ENCODE peak calls at places on chromosomes 13 and 19, in four cellular contexts. One of them, this sample, is unnamed.

GRCh38 chr13:31504918-31505317 is 234.4 kb upstream of the RXFP2 start:
- DNase-seq in aorta: no peak
- DNase-seq in effector memory CD4-positive, alpha-beta T cell: no peak
- DNase-seq in breast epithelium: no peak
- DNase-seq in this sample: no peak

GRCh38 chr19:15129856-15130580 is 22.8 kb downstream of the SYDE1 start:
- DNase-seq in aorta: no peak
- DNase-seq in effector memory CD4-positive, alpha-beta T cell: no peak
- DNase-seq in breast epithelium: no peak
- DNase-seq in this sample: no peak

GRCh38 chr13:50672025-50672424 is 171.5 kb downstream of the DLEU7 start:
- DNase-seq in aorta: no peak
- DNase-seq in effector memory CD4-positive, alpha-beta T cell: no peak
- DNase-seq in breast epithelium: no peak
- DNase-seq in this sample: no peak

GRCh38 chr13:76667551-76667950 is 218.7 kb downstream of the KCTD12 start:
- DNase-seq in aorta: no peak
- DNase-seq in effector memory CD4-positive, alpha-beta T cell: no peak
- DNase-seq in breast epithelium: no peak
- DNase-seq in this sample: no peak

GRCh38 chr13:50156140-50156539 is 140.9 kb downstream of the KCNRG start:
- DNase-seq in aorta: no peak
- DNase-seq in effector memory CD4-positive, alpha-beta T cell: no peak
- DNase-seq in breast epithelium: no peak
- DNase-seq in this sample: no peak

GRCh38 chr19:18098891-18099622 is 1.5 kb downstream of the MAST3 start:
- DNase-seq in aorta: no peak
- DNase-seq in effector memory CD4-positive, alpha-beta T cell: peak
- DNase-seq in breast epithelium: no peak
- DNase-seq in this sample: no peak

GRCh38 chr13:38590796-38591507 is 95.9 kb upstream of the FREM2 start:
- DNase-seq in aorta: no peak
- DNase-seq in effector memory CD4-positive, alpha-beta T cell: no peak
- DNase-seq in breast epithelium: no peak
- DNase-seq in this sample: no peak

GRCh38 chr13:76971215-76971614 is 20.7 kb upstream of the CLN5 start:
- DNase-seq in aorta: no peak
- DNase-seq in effector memory CD4-positive, alpha-beta T cell: no peak
- DNase-seq in breast epithelium: no peak
- DNase-seq in this sample: no peak

GRCh38 chr13:81017525-81018152 is 676.7 kb upstream of the SPRY2 start:
- DNase-seq in aorta: no peak
- DNase-seq in effector memory CD4-positive, alpha-beta T cell: no peak
- DNase-seq in breast epithelium: no peak
- DNase-seq in this sample: no peak

GRCh38 chr19:37468961-37469777 is at the start of gene ZNF570:
- DNase-seq in aorta: peak
- DNase-seq in effector memory CD4-positive, alpha-beta T cell: peak
- DNase-seq in breast epithelium: peak
- DNase-seq in this sample: peak

GRCh38 chr13:63120883-63121282 is 1705.2 kb upstream of the PCDH20 start:
- DNase-seq in aorta: no peak
- DNase-seq in effector memory CD4-positive, alpha-beta T cell: no peak
- DNase-seq in breast epithelium: no peak
- DNase-seq in this sample: no peak

GRCh38 chr13:113122571-113123225 is at the start of gene F10:
- DNase-seq in aorta: peak
- DNase-seq in effector memory CD4-positive, alpha-beta T cell: no peak
- DNase-seq in breast epithelium: peak
- DNase-seq in this sample: peak

GRCh38 chr13:113813749-113814434 is 50.0 kb downstream of the GAS6 start:
- DNase-seq in aorta: no peak
- DNase-seq in effector memory CD4-positive, alpha-beta T cell: no peak
- DNase-seq in breast epithelium: no peak
- DNase-seq in this sample: no peak

GRCh38 chr19:53864308-53864836 is 3.3 kb upstream of the MYADM start:
- DNase-seq in aorta: no peak
- DNase-seq in effector memory CD4-positive, alpha-beta T cell: no peak
- DNase-seq in breast epithelium: no peak
- DNase-seq in this sample: no peak

GRCh38 chr13:23673354-23673753 is 103.1 kb downstream of the TNFRSF19 start:
- DNase-seq in aorta: no peak
- DNase-seq in effector memory CD4-positive, alpha-beta T cell: no peak
- DNase-seq in breast epithelium: no peak
- DNase-seq in this sample: no peak

GRCh38 chr13:52001120-52001731 is 10.0 kb downstream of the ATP7B start:
- DNase-seq in aorta: no peak
- DNase-seq in effector memory CD4-positive, alpha-beta T cell: no peak
- DNase-seq in breast epithelium: no peak
- DNase-seq in this sample: no peak

DNA sequence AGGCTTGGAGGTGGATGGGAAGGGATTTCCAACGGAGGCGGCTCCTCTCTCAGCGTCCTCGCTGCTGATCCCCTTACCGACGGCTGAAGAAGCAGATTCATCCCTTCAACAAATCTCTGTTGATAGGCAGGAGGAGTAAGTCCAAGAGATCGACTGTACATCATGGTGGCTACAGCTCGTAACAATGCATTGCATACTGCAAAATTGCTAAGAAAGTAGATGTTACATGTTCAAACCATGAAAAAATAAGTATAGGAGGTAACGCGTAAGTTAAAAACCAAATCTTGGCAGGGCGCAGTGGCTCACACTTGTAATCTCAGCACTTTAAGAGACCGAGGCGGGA is 468 bp upstream of the SLC39A3 start:
- DNase-seq in aorta: no peak
- DNase-seq in effector memory CD4-positive, alpha-beta T cell: no peak
- DNase-seq in breast epithelium: no peak
- DNase-seq in this sample: no peak
- H3K4me3 ChIP-seq in aorta: no peak
- H3K4me3 ChIP-seq in effector memory CD4-positive, alpha-beta T cell: no peak
- H3K4me3 ChIP-seq in breast epithelium: peak
- H3K4me3 ChIP-seq in this sample: peak

GRCh38 chr19:35712910-35713845 is 4.6 kb upstream of the KMT2B start:
- DNase-seq in aorta: no peak
- DNase-seq in effector memory CD4-positive, alpha-beta T cell: no peak
- DNase-seq in breast epithelium: no peak
- DNase-seq in this sample: no peak
- H3K4me3 ChIP-seq in aorta: no peak
- H3K4me3 ChIP-seq in effector memory CD4-positive, alpha-beta T cell: no peak
- H3K4me3 ChIP-seq in breast epithelium: no peak
- H3K4me3 ChIP-seq in this sample: no peak

GRCh38 chr19:44614313-44614712 is 950 bp downstream of the IGSF23 start:
- DNase-seq in aorta: no peak
- DNase-seq in effector memory CD4-positive, alpha-beta T cell: no peak
- DNase-seq in breast epithelium: no peak
- DNase-seq in this sample: no peak
- H3K4me3 ChIP-seq in aorta: no peak
- H3K4me3 ChIP-seq in effector memory CD4-positive, alpha-beta T cell: no peak
- H3K4me3 ChIP-seq in breast epithelium: no peak
- H3K4me3 ChIP-seq in this sample: no peak

GRCh38 chr13:75643693-75644092 is 7.6 kb downstream of the LMO7 start:
- DNase-seq in aorta: no peak
- DNase-seq in effector memory CD4-positive, alpha-beta T cell: no peak
- DNase-seq in breast epithelium: no peak
- DNase-seq in this sample: no peak

GRCh38 chr13:75645141-75645540 is 9.0 kb downstream of the LMO7 start:
- DNase-seq in aorta: no peak
- DNase-seq in effector memory CD4-positive, alpha-beta T cell: no peak
- DNase-seq in breast epithelium: no peak
- DNase-seq in this sample: no peak

GRCh38 chr13:75650991-75651390 is 14.9 kb downstream of the LMO7 start:
- DNase-seq in aorta: no peak
- DNase-seq in effector memory CD4-positive, alpha-beta T cell: no peak
- DNase-seq in breast epithelium: no peak
- DNase-seq in this sample: no peak

GRCh38 chr13:75648446-75648845 is 12.3 kb downstream of the LMO7 start:
- DNase-seq in aorta: no peak
- DNase-seq in effector memory CD4-positive, alpha-beta T cell: no peak
- DNase-seq in breast epithelium: no peak
- DNase-seq in this sample: no peak

DNA sequence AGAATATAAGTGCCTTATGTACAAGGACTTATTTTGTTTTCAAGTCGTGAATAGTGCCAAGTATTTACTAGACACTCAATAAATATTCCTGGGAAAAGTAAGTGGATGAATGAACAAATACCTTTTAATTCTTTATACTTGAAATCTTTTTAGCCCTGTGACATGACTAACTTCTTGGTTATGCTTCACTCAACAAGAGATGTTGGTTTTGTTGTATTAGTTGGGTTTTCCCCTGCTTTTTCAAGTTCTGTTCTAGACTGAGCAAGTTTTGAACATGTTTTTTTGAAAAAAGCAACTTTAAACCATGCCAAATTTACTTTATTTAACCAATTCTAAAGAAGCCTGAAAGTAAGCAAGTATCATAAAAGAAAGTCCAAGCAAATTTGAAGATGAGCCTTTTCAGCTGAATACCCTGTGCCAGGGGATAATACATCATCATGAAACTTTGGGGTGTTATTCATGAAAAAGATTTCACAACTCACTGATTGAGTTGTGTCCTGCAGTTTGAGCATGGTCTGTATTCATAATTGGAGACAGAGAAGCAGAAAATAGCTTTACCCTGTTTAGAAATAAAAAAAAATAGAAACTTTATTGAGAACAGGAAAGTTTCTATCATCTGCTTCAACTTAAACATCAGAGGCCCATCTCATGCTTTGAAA is 11.1 kb downstream of the LMO7 start:
- DNase-seq in aorta: no peak
- DNase-seq in effector memory CD4-positive, alpha-beta T cell: no peak
- DNase-seq in breast epithelium: no peak
- DNase-seq in this sample: no peak
- H3K4me3 ChIP-seq in aorta: no peak
- H3K4me3 ChIP-seq in effector memory CD4-positive, alpha-beta T cell: no peak
- H3K4me3 ChIP-seq in breast epithelium: no peak
- H3K4me3 ChIP-seq in this sample: no peak

GRCh38 chr13:110305001-110305400 is 2.0 kb downstream of the COL4A1 start:
- DNase-seq in aorta: no peak
- DNase-seq in effector memory CD4-positive, alpha-beta T cell: no peak
- DNase-seq in breast epithelium: no peak
- DNase-seq in this sample: no peak
- H3K4me3 ChIP-seq in aorta: peak
- H3K4me3 ChIP-seq in effector memory CD4-positive, alpha-beta T cell: no peak
- H3K4me3 ChIP-seq in breast epithelium: peak
- H3K4me3 ChIP-seq in this sample: peak

DNA sequence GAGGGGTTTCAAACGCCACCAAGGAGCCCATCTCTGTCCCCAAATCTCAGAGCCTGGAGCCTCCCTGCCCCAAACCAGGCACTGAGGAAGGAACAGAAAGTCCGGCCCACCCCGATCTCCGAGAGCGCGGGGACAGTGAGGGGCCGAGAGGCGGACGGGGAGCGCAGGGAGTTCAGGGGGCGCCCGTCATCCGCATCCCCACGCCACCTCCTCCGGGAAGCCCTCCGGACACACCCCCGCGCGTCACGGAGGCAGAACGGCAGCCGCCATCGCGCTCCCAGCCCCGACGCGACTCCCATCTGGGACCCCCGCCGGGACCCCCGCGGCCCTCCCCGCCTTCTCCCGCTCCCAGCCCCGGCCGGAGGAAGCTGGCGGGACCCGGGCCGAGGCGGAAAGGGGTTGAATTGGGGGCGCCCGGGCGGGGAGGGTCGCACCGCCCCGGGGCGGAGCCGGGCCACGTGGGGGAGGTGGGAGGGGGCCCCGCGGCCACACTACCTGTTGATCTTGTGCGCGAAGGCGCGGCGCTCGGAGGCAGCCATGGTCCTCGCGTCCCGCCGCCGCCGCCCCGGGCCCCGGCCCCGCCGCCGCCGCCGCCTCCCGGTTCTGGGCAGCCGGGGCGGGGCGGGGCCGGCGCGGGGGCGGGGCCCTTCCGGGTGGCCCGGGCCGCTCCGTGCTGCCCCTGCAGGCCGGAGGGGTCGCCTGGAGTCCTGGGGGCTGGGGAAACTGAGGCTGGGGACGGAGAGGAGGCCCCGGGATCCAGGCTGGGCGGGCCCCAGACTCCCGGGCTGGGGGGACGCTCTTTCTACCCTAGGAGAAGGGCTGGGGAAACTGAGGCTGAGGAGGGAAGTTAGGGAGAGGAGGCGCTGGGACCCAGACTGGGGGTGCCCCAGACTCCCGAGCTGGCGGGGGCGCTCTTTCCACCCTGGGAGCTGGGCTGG is at the start of gene DOCK6:
- DNase-seq in aorta: no peak
- DNase-seq in effector memory CD4-positive, alpha-beta T cell: no peak
- DNase-seq in breast epithelium: no peak
- DNase-seq in this sample: peak
- H3K4me3 ChIP-seq in aorta: peak
- H3K4me3 ChIP-seq in effector memory CD4-positive, alpha-beta T cell: peak
- H3K4me3 ChIP-seq in breast epithelium: peak
- H3K4me3 ChIP-seq in this sample: peak

This sample was measured in left ventricle myocardium inferior.